ENCODE peak calls at places on chromosomes 11 and 22, in four cellular contexts. N is right cardiac atrium, J is right lobe of liver, Y is BE2C. B is an unnamed sample. For H3K9me3, the result is how much of the 10 kb centered on the place peaks cover.

GRCh38 chr22:46459347-46460065 is 77.9 kb downstream of the CELSR1 start:
- DNase-seq in N (no peak), J (no peak), Y (no peak), B (no peak)

GRCh38 chr11:65262381-65262680 is 569 bp downstream of the POLA2 start:
- DNase-seq in N (no peak), J (no peak), Y (no peak), B (no peak)

GRCh38 chr11:29527391-29527936 is 489.4 kb downstream of the KCNA4 start:
- DNase-seq in N (no peak), J (no peak), Y (no peak), B (no peak)

GRCh38 chr11:638616-639323 is 1.7 kb downstream of the DRD4 start:
- DNase-seq in N (peak), J (no peak), Y (no peak), B (no peak)

GRCh38 chr11:72988796-72989195 is 153.3 kb downstream of the FCHSD2 start:
- DNase-seq in N (no peak), J (no peak), Y (no peak), B (no peak)

GRCh38 chr11:118042791-118043190 is 34.1 kb upstream of the TMPRSS4 start:
- DNase-seq in N (no peak), J (no peak), Y (no peak), B (no peak)

GRCh38 chr11:8099291-8099899 is 18.4 kb downstream of the TUB start:
- DNase-seq in N (peak), J (no peak), Y (peak), B (peak)

GRCh38 chr22:42604403-42604802 is 10.3 kb downstream of the POLDIP3 start:
- DNase-seq in N (peak), J (no peak), Y (no peak), B (no peak)

GRCh38 chr22:49549851-49550430 is 277.7 kb downstream of the BRD1 start:
- DNase-seq in N (peak), J (no peak), Y (no peak), B (no peak)

GRCh38 chr22:49549256-49549655 is 278.4 kb downstream of the BRD1 start:
- DNase-seq in N (peak), J (no peak), Y (no peak), B (peak)

GRCh38 chr22:49551446-49551845 is 276.2 kb downstream of the BRD1 start:
- DNase-seq in N (peak), J (no peak), Y (no peak), B (no peak)

GRCh38 chr22:49551897-49552659 is 275.6 kb downstream of the BRD1 start:
- DNase-seq in N (peak), J (peak), Y (no peak), B (peak)

DNA sequence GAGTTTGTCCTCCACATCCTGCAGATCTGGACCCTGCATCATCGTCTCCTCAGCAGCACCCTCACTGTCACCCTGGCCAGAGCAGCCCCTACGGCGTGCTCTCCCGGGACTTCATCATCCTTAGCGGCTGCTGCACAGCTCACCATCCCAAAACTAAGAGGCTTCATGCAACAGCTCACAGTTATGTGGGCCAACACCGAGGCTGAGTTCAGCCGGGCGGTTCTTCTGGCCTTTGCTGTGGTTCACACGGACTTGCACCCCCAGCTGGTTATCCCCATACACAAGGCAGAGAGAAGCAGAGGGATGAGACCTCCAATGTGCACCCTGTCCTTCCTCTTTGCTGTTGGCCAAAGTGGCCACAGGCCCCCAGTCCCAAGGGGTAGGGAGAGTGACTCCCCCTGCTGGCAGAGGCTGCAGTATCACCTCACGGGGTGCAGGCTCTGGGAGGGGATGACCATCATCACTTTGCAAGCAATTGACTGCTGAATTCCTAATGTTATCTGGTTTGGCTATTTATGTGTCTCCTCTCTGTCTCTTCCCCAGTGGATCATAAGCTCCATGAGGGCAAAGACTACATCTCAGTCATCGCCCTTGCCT is 276.8 kb downstream of the BRD1 start:
- DNase-seq in N (no peak), J (no peak), Y (no peak), B (peak)
- H3K9me3 ChIP-seq in N (under half), J (under half), Y (under half), B (under half)

GRCh38 chr11:115349427-115349826 is 154.8 kb downstream of the CADM1 start:
- DNase-seq in N (no peak), J (no peak), Y (no peak), B (no peak)

GRCh38 chr11:115348404-115348803 is 155.8 kb downstream of the CADM1 start:
- DNase-seq in N (no peak), J (no peak), Y (no peak), B (no peak)

GRCh38 chr11:115340874-115341273 is 163.3 kb downstream of the CADM1 start:
- DNase-seq in N (no peak), J (no peak), Y (no peak), B (no peak)

GRCh38 chr11:115342142-115342541 is 162.1 kb downstream of the CADM1 start:
- DNase-seq in N (no peak), J (no peak), Y (no peak), B (no peak)

GRCh38 chr11:115345840-115346239 is 158.4 kb downstream of the CADM1 start:
- DNase-seq in N (no peak), J (no peak), Y (no peak), B (no peak)
- H3K9me3 ChIP-seq in N (under half), J (under half), Y (under half), B (under half)

DNA sequence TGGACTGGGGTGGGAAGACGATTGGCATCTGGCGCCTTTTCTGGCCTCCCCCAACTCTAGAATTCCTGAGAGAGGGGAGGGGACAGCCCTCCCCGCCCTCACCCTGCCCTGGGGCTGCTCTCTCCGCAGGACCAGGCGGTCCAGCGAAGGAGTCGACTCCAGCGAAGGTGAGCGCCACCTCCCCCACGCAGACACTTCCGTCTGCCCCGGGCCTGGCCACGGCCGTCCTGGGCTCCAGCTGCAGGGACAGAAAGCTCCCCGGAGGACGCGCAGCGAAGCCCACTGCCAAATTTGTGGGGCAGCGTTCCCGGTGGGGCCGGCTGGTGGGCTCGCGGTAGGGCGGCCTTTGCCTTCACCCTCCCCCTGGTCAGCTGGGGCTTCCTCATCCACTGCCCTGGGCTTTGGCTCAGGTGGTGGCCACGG is 670 bp downstream of the SSH3 start:
- DNase-seq in N (peak), J (peak), Y (no peak), B (peak)
- H3K9me3 ChIP-seq in N (under half), J (under half), Y (under half), B (under half)

GRCh38 chr11:50071584-50072225 is 39.0 kb downstream of the OR4C45 start:
- DNase-seq in N (no peak), J (no peak), Y (no peak), B (no peak)
- H3K9me3 ChIP-seq in N (under half), J (under half), Y (under half), B (under half)

B was measured in sigmoid colon.